ENCODE peak calls at places on chromosomes 4 and X, in ten cellular contexts. G, N, M, Q, Z, T, A, W, F and R are unnamed samples.
A peak's percentile ranks its signal among the peaks of the same experiment; 100 is the strongest.

GRCh38 chr4:87461281-87461700 is 38.9 kb downstream of the NUDT9 start:
- DNase-seq in G (peak; percentile 49), N (no peak), M (no peak), Q (no peak), Z (no peak), T (no peak), A (no peak), W (peak; percentile 9), F (no peak), R (no peak)

GRCh38 chr4:113823291-113823659 is 61.7 kb upstream of the CAMK2D start:
- DNase-seq in G (peak; percentile 54), N (peak; percentile 33), M (no peak), Q (no peak), Z (no peak), T (no peak), A (no peak), W (no peak), F (no peak), R (no peak)

GRCh38 chr4:61003301-61003700 is 196.8 kb upstream of the ADGRL3 start:
- DNase-seq in G (peak; percentile 49), N (peak; percentile 1), M (peak; percentile 42), Q (no peak), Z (no peak), T (no peak), A (no peak), W (peak; percentile 14), F (no peak), R (no peak)

GRCh38 chr4:76388160-76388908 is 32.6 kb downstream of the CCDC158 start:
- DNase-seq in G (peak; percentile 1), N (peak; percentile 7), M (peak; percentile 4), Q (no peak), Z (no peak), T (no peak), A (no peak), W (no peak), F (no peak), R (no peak)

GRCh38 chr4:181613210-181613609 is 630.0 kb upstream of the TENM3 start:
- DNase-seq in G (no peak), N (no peak), M (no peak), Q (no peak), Z (no peak), T (no peak), A (no peak), W (no peak), F (no peak), R (no peak)

GRCh38 chr4:172858731-172859230 is 309.8 kb upstream of the GALNT7 start:
- DNase-seq in G (peak; percentile 5), N (peak; percentile 59), M (peak; percentile 16), Q (no peak), Z (no peak), T (no peak), A (no peak), W (no peak), F (no peak), R (no peak)

GRCh38 chr4:41145571-41146078 is 68.7 kb downstream of the APBB2 start:
- DNase-seq in G (peak; percentile 71), N (peak; percentile 63), M (peak; percentile 68), Q (no peak), Z (no peak), T (no peak), A (no peak), W (no peak), F (no peak), R (no peak)

GRCh38 chrX:20382518-20383291 is 116.0 kb upstream of the RPS6KA3 start:
- DNase-seq in G (no peak), N (no peak), M (peak; percentile 29), Q (no peak), Z (no peak), T (no peak), A (no peak), W (no peak), F (no peak), R (no peak)

GRCh38 chr4:88442636-88443260 is 14.2 kb upstream of the HERC5 start:
- DNase-seq in G (no peak), N (peak; percentile 5), M (no peak), Q (no peak), Z (no peak), T (no peak), A (no peak), W (no peak), F (no peak), R (no peak)

GRCh38 chr4:94306713-94307112 is 35.9 kb downstream of the HPGDS start:
- DNase-seq in G (no peak), N (no peak), M (no peak), Q (no peak), Z (no peak), T (no peak), A (no peak), W (no peak), F (no peak), R (no peak)

GRCh38 chr4:146450524-146450923 is 71.2 kb downstream of the SLC10A7 start:
- DNase-seq in G (no peak), N (no peak), M (no peak), Q (no peak), Z (no peak), T (no peak), A (no peak), W (no peak), F (no peak), R (no peak)

GRCh38 chrX:130118941-130119640 is 8.8 kb upstream of the ELF4 start:
- DNase-seq in G (peak; percentile 35), N (peak; percentile 64), M (peak; percentile 61), Q (no peak), Z (no peak), T (no peak), A (no peak), W (no peak), F (no peak), R (no peak)

GRCh38 chrX:10381218-10381617 is 224.4 kb downstream of the CLCN4 start:
- DNase-seq in G (no peak), N (no peak), M (no peak), Q (no peak), Z (no peak), T (no peak), A (no peak), W (no peak), F (no peak), R (no peak)

GRCh38 chr4:6848717-6849305 is 60.8 kb upstream of the TBC1D14 start:
- DNase-seq in G (no peak), N (no peak), M (no peak), Q (no peak), Z (no peak), T (no peak), A (no peak), W (no peak), F (no peak), R (no peak)

GRCh38 chr4:85491527-85491926 is 16.6 kb downstream of the ARHGAP24 start:
- DNase-seq in G (no peak), N (no peak), M (no peak), Q (no peak), Z (no peak), T (no peak), A (no peak), W (no peak), F (no peak), R (peak; percentile 15)

GRCh38 chr4:63607186-63607872 is 801.9 kb downstream of the TECRL start:
- DNase-seq in G (no peak), N (no peak), M (no peak), Q (no peak), Z (no peak), T (no peak), A (no peak), W (no peak), F (no peak), R (no peak)

GRCh38 chrX:72554448-72555140 is 18.0 kb downstream of the HDAC8 start:
- DNase-seq in G (peak; percentile 10), N (no peak), M (no peak), Q (no peak), Z (no peak), T (no peak), A (no peak), W (peak; percentile 29), F (peak; percentile 18), R (peak; percentile 49)

GRCh38 chrX:24607616-24608015 is 39.5 kb downstream of the PCYT1B start:
- DNase-seq in G (no peak), N (no peak), M (no peak), Q (no peak), Z (no peak), T (no peak), A (no peak), W (no peak), F (no peak), R (no peak)

GRCh38 chrX:47361538-47362511 is 8.6 kb upstream of the ZNF157 start:
- DNase-seq in G (peak; percentile 95), N (peak; percentile 90), M (peak; percentile 82), Q (peak; percentile 6), Z (no peak), T (peak; percentile 69), A (peak; percentile 81), W (peak; percentile 96), F (peak; percentile 86), R (peak; percentile 64)

GRCh38 chrX:44872319-44872816 is 620 bp upstream of the KDM6A start:
- DNase-seq in G (no peak), N (no peak), M (no peak), Q (peak; percentile 1), Z (peak; percentile 3), T (no peak), A (no peak), W (no peak), F (no peak), R (no peak)

GRCh38 chr4:151408630-151409469 is at the start of gene FHIP1A:
- DNase-seq in G (peak; percentile 73), N (peak; percentile 70), M (peak; percentile 71), Q (peak; percentile 81), Z (peak; percentile 77), T (peak; percentile 62), A (peak; percentile 76), W (peak; percentile 57), F (peak; percentile 74), R (peak; percentile 36)